ENCODE peak calls at places on chromosomes 4 and X, in six cellular contexts. S is psoas muscle, J is esophagus squamous epithelium, Y is IMR-90, W is ovary, M is upper lobe of right lung. G is an unnamed sample. For H3K27me3, the result is how much of the 10 kb centered on the place peaks cover.

GRCh38 chrX:15321447-15321846 is 6.0 kb upstream of the ASB11 start:
- DNase-seq in S (no peak), J (no peak), Y (no peak), W (no peak), M (no peak), G (no peak)

GRCh38 chr4:153152453-153153338 is 51.5 kb upstream of the TRIM2 start:
- DNase-seq in S (peak), J (no peak), Y (peak), W (peak), M (peak), G (no peak)

GRCh38 chrX:45385767-45386166 is 185.1 kb upstream of the DIPK2B start:
- DNase-seq in S (no peak), J (no peak), Y (peak), W (no peak), M (no peak), G (no peak)

GRCh38 chr4:118154643-118155042 is 120.4 kb downstream of the NDST3 start:
- DNase-seq in S (no peak), J (no peak), Y (peak), W (no peak), M (no peak), G (no peak)

GRCh38 chr4:42048394-42048793 is 58.1 kb downstream of the SLC30A9 start:
- DNase-seq in S (no peak), J (no peak), Y (peak), W (no peak), M (no peak), G (no peak)

GRCh38 chr4:125187221-125187620 is 127.5 kb upstream of the FAT4 start:
- DNase-seq in S (no peak), J (no peak), Y (peak), W (no peak), M (no peak), G (no peak)

GRCh38 chr4:140239311-140239710 is 85.3 kb upstream of the MAML3 start:
- DNase-seq in S (no peak), J (no peak), Y (no peak), W (no peak), M (no peak), G (no peak)

GRCh38 chr4:911871-912490 is 20.1 kb downstream of the GAK start:
- DNase-seq in S (no peak), J (no peak), Y (no peak), W (no peak), M (peak), G (no peak)

GRCh38 chrX:31251336-31251735 is 179.5 kb upstream of the FTHL17 start:
- DNase-seq in S (no peak), J (no peak), Y (peak), W (no peak), M (no peak), G (no peak)

GRCh38 chr4:123786955-123787354 is 390.4 kb downstream of the SPRY1 start:
- DNase-seq in S (peak), J (no peak), Y (peak), W (peak), M (no peak), G (no peak)

GRCh38 chr4:145734051-145734450 is 54.1 kb downstream of the C4orf51 start:
- DNase-seq in S (no peak), J (no peak), Y (no peak), W (no peak), M (no peak), G (no peak)

GRCh38 chr4:4427478-4427870 is 40.6 kb downstream of the NSG1 start:
- DNase-seq in S (no peak), J (no peak), Y (no peak), W (no peak), M (no peak), G (no peak)

GRCh38 chrX:134603806-134604700 is 54.2 kb downstream of the PLAC1 start:
- DNase-seq in S (peak), J (no peak), Y (peak), W (peak), M (no peak), G (no peak)

GRCh38 chr4:27048350-27049100 is 187.9 kb downstream of the STIM2 start:
- DNase-seq in S (no peak), J (no peak), Y (peak), W (no peak), M (no peak), G (no peak)

GRCh38 chr4:83180469-83180968 is 66.0 kb upstream of the PLAC8 start:
- DNase-seq in S (no peak), J (no peak), Y (no peak), W (no peak), M (no peak), G (no peak)

GRCh38 chr4:100795581-100795980 is 277.8 kb upstream of the EMCN start:
- DNase-seq in S (no peak), J (no peak), Y (no peak), W (no peak), M (no peak), G (no peak)

GRCh38 chr4:100790838-100791615 is 273.2 kb upstream of the EMCN start:
- DNase-seq in S (no peak), J (no peak), Y (no peak), W (no peak), M (no peak), G (no peak)

GRCh38 chr4:100786481-100786880 is 268.7 kb upstream of the EMCN start:
- DNase-seq in S (no peak), J (no peak), Y (no peak), W (no peak), M (no peak), G (no peak)

GRCh38 chr4:100789991-100790390 is 272.2 kb upstream of the EMCN start:
- DNase-seq in S (no peak), J (no peak), Y (no peak), W (no peak), M (no peak), G (no peak)
- H3K4me3 ChIP-seq in S (no peak), J (no peak), Y (no peak), W (no peak), M (no peak), G (no peak)

GRCh38 chr4:142983111-142983510 is 137.0 kb upstream of the INPP4B start:
- DNase-seq in S (no peak), J (no peak), Y (no peak), W (no peak), M (no peak), G (no peak)
- H3K27me3 ChIP-seq in S (under half), J (under half), Y (under half), W (under half), M (under half), G (under half)

GRCh38 chrX:71216446-71216845 is 6.6 kb upstream of the GJB1 start:
- DNase-seq in S (no peak), J (no peak), Y (no peak), W (no peak), M (no peak), G (no peak)
- H3K4me3 ChIP-seq in S (no peak), J (no peak), Y (no peak), W (no peak), M (no peak), G (no peak)

GRCh38 chrX:108735087-108735679 is 1.2 kb downstream of the IRS4 start:
- DNase-seq in S (no peak), J (no peak), Y (no peak), W (peak), M (peak), G (no peak)

GRCh38 chrX:108731144-108731543 is 5.2 kb downstream of the IRS4 start:
- DNase-seq in S (no peak), J (no peak), Y (no peak), W (no peak), M (no peak), G (no peak)

GRCh38 chrX:108734426-108734825 is 1.9 kb downstream of the IRS4 start:
- DNase-seq in S (no peak), J (no peak), Y (no peak), W (no peak), M (peak), G (no peak)

GRCh38 chrX:108735680-108736508 is 469 bp downstream of the IRS4 start:
- DNase-seq in S (no peak), J (no peak), Y (no peak), W (peak), M (peak), G (no peak)

GRCh38 chrX:108732630-108733321 is 3.6 kb downstream of the IRS4 start:
- DNase-seq in S (no peak), J (no peak), Y (no peak), W (peak), M (no peak), G (no peak)
- H3K27me3 ChIP-seq in S (under half), J (under half), Y (half or more), W (under half), M (under half), G (under half)